ENCODE peak calls at places on chromosomes 6 and 20, in ten cellular contexts. O, S, L, Z, F, U, X, D, R and N are unnamed samples.

GRCh38 chr6:157335829-157336228 is 12.5 kb upstream of the TMEM242 start:
- DNase-seq in U (no peak), Z (no peak), F (no peak), O (no peak), D (no peak), L (no peak), S (no peak), X (no peak), R (no peak), N (no peak)

GRCh38 chr6:157037165-157037564 is 260.0 kb downstream of the ARID1B start:
- DNase-seq in L (no peak), R (no peak), Z (no peak), F (no peak), X (no peak), O (no peak), D (no peak), U (no peak), S (no peak), N (no peak)

GRCh38 chr20:20051767-20052073 is 546 bp downstream of the CRNKL1 start:
- DNase-seq in D (no peak), S (no peak), R (no peak), O (no peak), L (no peak), U (no peak), Z (no peak), F (no peak), X (no peak), N (no peak)

GRCh38 chr6:56841372-56841749 is 113.5 kb upstream of the BEND6 start:
- DNase-seq in F (no peak), U (no peak), X (no peak), O (no peak), S (no peak), L (no peak), Z (no peak), D (no peak), R (no peak), N (no peak)

GRCh38 chr20:43939762-43940121 is 25.1 kb downstream of the TOX2 start:
- DNase-seq in X (peak), S (no peak), L (no peak), R (no peak), O (no peak), Z (no peak), F (no peak), U (no peak), D (no peak), N (peak)

GRCh38 chr20:51036827-51037229 is 13.9 kb upstream of the KCNG1 start:
- DNase-seq in L (no peak), R (no peak), X (peak), O (no peak), U (no peak), F (no peak), S (no peak), D (no peak), Z (no peak), N (no peak)

GRCh38 chr6:22010102-22010501 is 286.7 kb downstream of the PRL start:
- DNase-seq in Z (no peak), U (no peak), X (no peak), S (no peak), L (no peak), F (no peak), R (no peak), O (no peak), D (no peak), N (no peak)

GRCh38 chr6:23505021-23505420 is 621.0 kb upstream of the NRSN1 start:
- DNase-seq in O (no peak), S (no peak), R (no peak), X (peak), L (no peak), U (no peak), D (no peak), F (no peak), Z (no peak), N (no peak)

GRCh38 chr20:49846206-49846807 is 33.7 kb downstream of the SLC9A8 start:
- DNase-seq in L (peak), S (no peak), O (peak), U (peak), Z (peak), D (peak), X (peak), R (no peak), F (no peak), N (peak)

GRCh38 chr6:2937627-2938003 is 33.8 kb downstream of the SERPINB6 start:
- DNase-seq in S (no peak), R (no peak), X (no peak), F (peak), Z (no peak), O (no peak), L (no peak), D (no peak), U (no peak), N (no peak)